ENCODE peak calls at places on chromosome 11, in four cellular contexts. J is GM10248, K is HFFc6, C is WTC11. U is an unnamed sample.
A peak's percentile ranks its signal among the peaks of the same experiment; 100 is the strongest.

GRCh38 chr11:22416462-22416861 is 78.3 kb downstream of the SLC17A6 start:
- DNase-seq in J (no peak), K (no peak), C (no peak), U (no peak)

GRCh38 chr11:95108159-95108611 is 18.5 kb downstream of the ENDOD1 start:
- DNase-seq in J (no peak), K (no peak), C (no peak), U (no peak)

GRCh38 chr11:65188486-65188885 is 6.8 kb downstream of the CAPN1 start:
- DNase-seq in J (no peak), K (no peak), C (no peak), U (no peak)

GRCh38 chr11:75768909-75769771 is 562 bp downstream of the DGAT2 start:
- DNase-seq in J (no peak), K (no peak), C (peak; percentile 32), U (no peak)

GRCh38 chr11:108207683-108208060 is 14.8 kb downstream of the NPAT start:
- DNase-seq in J (no peak), K (no peak), C (no peak), U (no peak)

GRCh38 chr11:22539851-22540376 is 85.7 kb downstream of the FANCF start:
- DNase-seq in J (no peak), K (no peak), C (no peak), U (no peak)

GRCh38 chr11:70496591-70497535 is 98.5 kb downstream of the CTTN start:
- DNase-seq in J (no peak), K (no peak), C (no peak), U (no peak)

GRCh38 chr11:34416088-34416487 is 22.6 kb upstream of the CAT start:
- DNase-seq in J (no peak), K (no peak), C (no peak), U (no peak)

GRCh38 chr11:72373163-72373562 is 61.2 kb downstream of the CLPB start:
- DNase-seq in J (no peak), K (no peak), C (no peak), U (no peak)

GRCh38 chr11:107916671-107917241 is 11.5 kb upstream of the RAB39A start:
- DNase-seq in J (peak; percentile 44), K (no peak), C (peak; percentile 81), U (peak; percentile 57)

GRCh38 chr11:4027746-4028145 is 66.9 kb upstream of the RRM1 start:
- DNase-seq in J (no peak), K (no peak), C (no peak), U (no peak)

GRCh38 chr11:74687237-74688005 is 43.8 kb downstream of the CHRDL2 start:
- DNase-seq in J (no peak), K (peak; percentile 16), C (no peak), U (no peak)

GRCh38 chr11:44978961-44979331 is 28.3 kb upstream of the TP53I11 start:
- DNase-seq in J (no peak), K (no peak), C (no peak), U (no peak)

GRCh38 chr11:35013514-35014191 is 97.2 kb downstream of the PDHX start:
- DNase-seq in J (peak; percentile 15), K (peak; percentile 48), C (no peak), U (peak; percentile 48)

GRCh38 chr11:66856496-66857233 is at the start of gene LRFN4:
- DNase-seq in J (peak; percentile 65), K (no peak), C (peak; percentile 61), U (no peak)

GRCh38 chr11:131904756-131905155 is 534.3 kb downstream of the NTM start:
- DNase-seq in J (no peak), K (no peak), C (peak; percentile 53), U (no peak)

GRCh38 chr11:6611092-6612007 is 666 bp downstream of the TAF10 start:
- DNase-seq in J (peak; percentile 24), K (no peak), C (peak; percentile 24), U (peak; percentile 40)

GRCh38 chr11:94933225-94934130 is 39.9 kb downstream of the CWC15 start:
- DNase-seq in J (no peak), K (peak; percentile 99), C (no peak), U (no peak)

GRCh38 chr11:111707039-111707690 is 59.0 kb downstream of the PPP2R1B start:
- DNase-seq in J (no peak), K (peak; percentile 18), C (no peak), U (no peak)

GRCh38 chr11:67120456-67120855 is 1.4 kb downstream of the KDM2A start:
- DNase-seq in J (no peak), K (no peak), C (no peak), U (no peak)

DNA sequence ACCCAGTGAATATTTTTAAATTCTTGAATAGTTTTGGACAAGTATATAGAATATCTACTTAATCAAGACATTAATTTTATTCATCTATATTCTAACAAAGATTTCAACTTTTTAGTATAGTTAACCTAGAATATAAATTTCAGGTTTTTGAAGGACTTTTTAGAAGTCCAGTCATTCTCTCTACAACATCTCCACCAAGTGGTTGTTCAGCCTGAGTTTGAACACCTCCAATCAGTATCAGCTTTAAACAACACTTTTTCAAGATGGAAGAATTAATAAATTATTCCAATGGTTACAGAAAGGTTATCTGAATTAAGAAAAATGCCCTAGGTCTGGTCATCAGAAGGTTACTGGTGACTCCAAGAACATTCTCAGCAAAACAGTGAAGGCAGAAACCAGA is 31.8 kb downstream of the EIF3M start:
- DNase-seq in J (peak; percentile 8), K (no peak), C (no peak), U (no peak)
- TF ChIP-seq CTCF in J (peak; percentile 53), K (peak; percentile 32), C (no peak), U (no peak)

GRCh38 chr11:134071766-134072403 is 3.0 kb downstream of the JAM3 start:
- DNase-seq in J (no peak), K (no peak), C (no peak), U (no peak)
- TF ChIP-seq CTCF in J (no peak), K (peak; percentile 65), C (no peak), U (no peak)

GRCh38 chr11:126307706-126308105 is 3.8 kb downstream of the DCPS start:
- DNase-seq in J (no peak), K (peak; percentile 46), C (peak; percentile 55), U (peak; percentile 65)
- TF ChIP-seq CTCF in J (peak; percentile 37), K (peak; percentile 81), C (no peak), U (peak; percentile 32)

DNA sequence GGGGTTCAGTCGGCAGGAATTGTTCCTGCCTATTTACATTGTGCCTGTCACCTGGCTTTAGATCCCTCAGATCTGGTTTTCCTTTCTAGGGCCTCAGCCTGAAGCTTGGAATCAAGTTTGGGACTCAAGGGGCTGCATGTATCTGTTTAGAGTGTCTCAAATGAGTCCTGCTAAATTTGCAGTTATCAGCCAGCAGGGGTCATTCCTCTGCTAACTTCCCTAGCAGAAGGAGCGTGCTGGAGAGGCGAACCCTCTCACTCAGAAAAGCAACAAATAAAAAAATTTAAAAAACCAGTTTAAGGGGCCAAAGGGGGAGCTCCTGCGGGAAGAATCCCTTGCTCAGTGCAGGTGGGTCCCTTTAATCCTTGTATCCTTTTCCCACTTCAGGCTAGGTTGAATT is 1220.2 kb downstream of the JRKL start:
- DNase-seq in J (no peak), K (peak; percentile 14), C (peak; percentile 18), U (no peak)
- TF ChIP-seq CTCF in J (no peak), K (peak; percentile 72), C (no peak), U (no peak)

GRCh38 chr11:31233425-31233824 is 136.1 kb downstream of the DCDC1 start:
- DNase-seq in J (no peak), K (no peak), C (no peak), U (no peak)
- TF ChIP-seq CTCF in J (no peak), K (peak; percentile 51), C (no peak), U (no peak)

GRCh38 chr11:62082292-62082657 is 41.5 kb upstream of the INCENP start:
- DNase-seq in J (no peak), K (no peak), C (no peak), U (no peak)
- TF ChIP-seq CTCF in J (no peak), K (peak; percentile 56), C (no peak), U (no peak)

GRCh38 chr11:12868315-12869073 is 140.6 kb upstream of the RASSF10 start:
- DNase-seq in J (no peak), K (peak; percentile 39), C (no peak), U (no peak)
- TF ChIP-seq CTCF in J (no peak), K (peak; percentile 76), C (no peak), U (no peak)

GRCh38 chr11:130201026-130201425 is 41.4 kb downstream of the ST14 start:
- DNase-seq in J (no peak), K (no peak), C (no peak), U (no peak)

GRCh38 chr11:130197386-130198035 is 37.9 kb downstream of the ST14 start:
- DNase-seq in J (no peak), K (no peak), C (no peak), U (no peak)

GRCh38 chr11:130198292-130198691 is 38.7 kb downstream of the ST14 start:
- DNase-seq in J (no peak), K (no peak), C (no peak), U (no peak)

GRCh38 chr11:130199792-130200191 is 40.2 kb downstream of the ST14 start:
- DNase-seq in J (no peak), K (no peak), C (no peak), U (no peak)

GRCh38 chr11:130198964-130199363 is 39.4 kb downstream of the ST14 start:
- DNase-seq in J (no peak), K (no peak), C (no peak), U (no peak)
- TF ChIP-seq CTCF in J (no peak), K (no peak), C (no peak), U (no peak)

GRCh38 chr11:78417175-78417887 is at the start of gene GAB2:
- DNase-seq in J (no peak), K (no peak), C (peak; percentile 54), U (no peak)

GRCh38 chr11:78414321-78415051 is 3.1 kb downstream of the GAB2 start:
- DNase-seq in J (no peak), K (peak; percentile 19), C (no peak), U (no peak)

GRCh38 chr11:78415338-78415737 is 2.3 kb downstream of the GAB2 start:
- DNase-seq in J (no peak), K (no peak), C (no peak), U (no peak)

GRCh38 chr11:78417888-78418583 is 416 bp upstream of the GAB2 start:
- DNase-seq in J (peak; percentile 85), K (peak; percentile 54), C (peak; percentile 79), U (peak; percentile 76)

DNA sequence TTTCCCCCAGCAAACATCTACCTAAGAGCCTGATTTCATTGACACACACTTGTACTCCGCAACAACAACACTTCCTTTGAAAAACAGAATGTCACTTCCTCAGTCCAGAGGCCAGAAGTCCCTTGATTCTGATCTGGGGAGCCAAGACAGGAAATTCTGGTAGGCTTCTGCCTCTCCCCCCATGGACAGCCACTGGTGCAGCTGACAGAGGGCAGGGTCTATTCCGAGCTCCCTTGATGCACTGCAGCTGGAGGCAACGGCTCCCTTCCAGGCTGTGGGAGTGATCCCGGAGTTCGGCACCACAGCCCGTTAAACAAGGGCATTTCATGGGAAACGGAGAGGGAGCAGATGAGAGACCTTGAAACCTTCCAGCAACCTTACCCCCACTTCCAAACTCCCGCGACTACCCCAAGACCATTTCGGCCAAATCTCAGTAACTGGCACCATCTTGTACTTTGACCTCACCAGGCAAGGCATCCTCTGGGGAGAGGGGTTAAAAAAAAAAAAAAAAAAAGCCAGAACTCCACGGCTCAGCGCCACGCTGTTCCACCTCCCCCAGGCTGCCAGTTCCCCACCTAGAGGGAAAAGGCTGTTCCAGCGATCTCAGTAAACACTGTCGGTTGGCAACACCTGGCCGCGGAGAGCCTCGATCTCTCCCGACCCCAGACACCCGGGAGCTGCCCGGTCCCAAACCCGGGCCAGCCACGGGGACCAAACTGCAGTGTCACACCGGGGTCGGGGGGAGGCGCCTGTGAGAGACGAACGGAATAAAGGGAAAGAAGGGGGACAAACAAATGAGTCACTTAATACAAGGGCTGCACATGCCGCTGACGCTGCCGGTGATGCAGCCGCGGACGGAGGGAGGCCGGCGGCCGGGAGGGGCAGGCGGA is 1.1 kb downstream of the GAB2 start:
- DNase-seq in J (peak; percentile 84), K (peak; percentile 88), C (peak; percentile 81), U (peak; percentile 86)
- TF ChIP-seq CTCF in J (peak; percentile 56), K (peak; percentile 77), C (peak; percentile 30), U (peak; percentile 69)